ENCODE peak calls at places on chromosomes 16 and 17, in nine cellular contexts. Y is body of pancreas, T is neural crest cell, X is D721Med, S is WTC11, A is fibroblast of lung, W is astrocyte, V is RWPE1, C is cardiac fibroblast. U is an unnamed sample.

GRCh38 chr17:65918450-65918849 is 273.5 kb downstream of the CEP112 start:
- DNase-seq in Y (no peak), W (no peak), T (no peak), S (no peak), V (no peak), X (no peak), C (peak), A (no peak), U (no peak)

GRCh38 chr16:85473909-85474640 is 139.0 kb upstream of the GSE1 start:
- DNase-seq in S (no peak), W (no peak), X (no peak), T (no peak), Y (no peak), A (no peak), V (no peak), C (no peak), U (peak)

GRCh38 chr17:77110006-77110374 is 30.8 kb upstream of the SEC14L1 start:
- DNase-seq in C (peak), T (no peak), Y (no peak), V (no peak), W (peak), S (no peak), A (no peak), X (no peak), U (no peak)

GRCh38 chr17:29390856-29391631 is 881 bp downstream of the TAOK1 start:
- DNase-seq in T (peak), X (no peak), W (no peak), C (peak), V (peak), Y (no peak), A (peak), S (peak), U (no peak)

GRCh38 chr17:63961355-63962207 is 11.1 kb downstream of the SCN4A start:
- DNase-seq in S (peak), W (peak), V (peak), Y (peak), X (no peak), T (peak), A (peak), C (peak), U (peak)

GRCh38 chr17:752002-752619 is at the start of gene GEMIN4:
- DNase-seq in Y (peak), W (peak), S (peak), C (peak), V (peak), X (peak), A (peak), T (peak), U (peak)

GRCh38 chr16:8903004-8903403 is 20.9 kb downstream of the LITAFD start:
- DNase-seq in A (no peak), T (no peak), W (no peak), C (no peak), X (no peak), S (no peak), Y (no peak), V (no peak), U (no peak)

GRCh38 chr16:56352351-56353053 is 72.8 kb downstream of the AMFR start:
- DNase-seq in V (no peak), X (no peak), W (no peak), S (no peak), Y (peak), T (no peak), A (no peak), C (no peak), U (no peak)

GRCh38 chr17:13725286-13725990 is 123.7 kb upstream of the HS3ST3A1 start:
- DNase-seq in T (no peak), X (no peak), Y (no peak), W (peak), S (no peak), A (peak), V (peak), C (peak), U (no peak)

GRCh38 chr17:2402517-2402916 is 1.7 kb upstream of the MNT start:
- DNase-seq in A (no peak), S (no peak), V (no peak), T (no peak), X (no peak), C (no peak), W (no peak), Y (no peak), U (no peak)

GRCh38 chr17:35765086-35765710 is 4.5 kb downstream of the C17orf50 start:
- DNase-seq in W (no peak), C (no peak), X (no peak), Y (no peak), V (no peak), S (no peak), T (no peak), A (no peak), U (no peak)

GRCh38 chr17:2222901-2223616 is 80.5 kb downstream of the SMG6 start:
- DNase-seq in V (no peak), C (peak), T (no peak), W (peak), Y (peak), X (no peak), S (no peak), A (peak), U (no peak)

GRCh38 chr17:29158096-29158495 is 22.1 kb downstream of the MYO18A start:
- DNase-seq in Y (peak), S (no peak), X (no peak), V (no peak), A (no peak), W (no peak), T (no peak), C (no peak), U (no peak)

GRCh38 chr16:69595127-69596036 is 29.6 kb downstream of the NFAT5 start:
- DNase-seq in T (no peak), V (peak), S (no peak), A (peak), W (peak), Y (no peak), C (peak), X (no peak), U (no peak)

GRCh38 chr16:85612801-85613608 is at the start of gene GSE1:
- DNase-seq in C (peak), X (no peak), Y (peak), V (peak), A (peak), T (peak), S (peak), W (peak), U (peak)

DNA sequence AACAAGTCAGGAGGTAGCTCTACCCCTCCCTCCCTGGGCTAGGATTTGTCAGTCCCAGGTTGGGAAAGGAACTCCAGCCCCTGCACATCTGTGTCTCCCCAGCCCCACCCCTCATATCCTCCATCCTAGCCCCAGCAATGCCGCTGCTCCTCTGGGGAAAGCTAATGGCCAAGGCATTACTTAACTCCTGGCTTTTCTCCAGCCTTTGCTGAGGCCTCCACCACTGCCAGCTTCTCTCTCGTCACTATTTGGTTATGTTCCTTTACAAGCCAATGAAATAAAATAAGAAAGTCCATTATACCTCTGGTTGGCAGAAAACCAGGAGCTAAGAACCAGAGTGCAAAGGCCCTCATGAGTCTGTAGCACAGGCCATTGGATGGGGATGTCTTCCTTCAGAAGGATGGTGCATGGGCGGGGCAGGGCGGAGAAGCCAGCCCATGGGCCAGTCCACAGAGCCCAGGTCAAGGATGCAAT is 171.0 kb downstream of the CCDC182 start:
- DNase-seq in C (peak), T (no peak), V (no peak), X (no peak), Y (peak), W (peak), S (no peak), A (peak), U (no peak)
- TF ChIP-seq CTCF in C (no peak), T (no peak), V (no peak), X (no peak), Y (no peak), W (no peak), S (no peak), A (no peak), U (no peak)

GRCh38 chr16:19733551-19733950 is 15.5 kb downstream of the IQCK start:
- DNase-seq in X (no peak), Y (no peak), W (no peak), V (no peak), S (no peak), T (no peak), A (no peak), C (no peak), U (no peak)

GRCh38 chr16:19737306-19737975 is 19.4 kb downstream of the IQCK start:
- DNase-seq in V (no peak), X (no peak), W (no peak), Y (no peak), C (no peak), T (no peak), S (no peak), A (no peak), U (no peak)

GRCh38 chr16:19735074-19735867 is 17.2 kb downstream of the IQCK start:
- DNase-seq in V (no peak), Y (no peak), W (no peak), X (no peak), S (no peak), A (no peak), T (no peak), C (no peak), U (no peak)
- TF ChIP-seq CTCF in V (no peak), Y (no peak), W (no peak), X (no peak), S (no peak), A (no peak), T (no peak), C (no peak), U (no peak)

GRCh38 chr16:87062569-87063442 is 254.4 kb downstream of the C16orf95 start:
- DNase-seq in V (peak), Y (peak), S (peak), W (peak), C (peak), A (peak), T (peak), X (no peak), U (peak)

GRCh38 chr16:87058728-87059250 is 258.4 kb downstream of the C16orf95 start:
- DNase-seq in Y (no peak), A (no peak), T (no peak), S (no peak), X (no peak), V (no peak), C (no peak), W (no peak), U (no peak)

GRCh38 chr16:87061521-87061920 is 255.7 kb downstream of the C16orf95 start:
- DNase-seq in C (no peak), W (no peak), S (no peak), V (no peak), A (peak), Y (no peak), X (no peak), T (no peak), U (no peak)

GRCh38 chr16:87057951-87058560 is 259.1 kb downstream of the C16orf95 start:
- DNase-seq in W (no peak), X (no peak), Y (no peak), S (no peak), C (no peak), T (no peak), A (no peak), V (no peak), U (no peak)

DNA sequence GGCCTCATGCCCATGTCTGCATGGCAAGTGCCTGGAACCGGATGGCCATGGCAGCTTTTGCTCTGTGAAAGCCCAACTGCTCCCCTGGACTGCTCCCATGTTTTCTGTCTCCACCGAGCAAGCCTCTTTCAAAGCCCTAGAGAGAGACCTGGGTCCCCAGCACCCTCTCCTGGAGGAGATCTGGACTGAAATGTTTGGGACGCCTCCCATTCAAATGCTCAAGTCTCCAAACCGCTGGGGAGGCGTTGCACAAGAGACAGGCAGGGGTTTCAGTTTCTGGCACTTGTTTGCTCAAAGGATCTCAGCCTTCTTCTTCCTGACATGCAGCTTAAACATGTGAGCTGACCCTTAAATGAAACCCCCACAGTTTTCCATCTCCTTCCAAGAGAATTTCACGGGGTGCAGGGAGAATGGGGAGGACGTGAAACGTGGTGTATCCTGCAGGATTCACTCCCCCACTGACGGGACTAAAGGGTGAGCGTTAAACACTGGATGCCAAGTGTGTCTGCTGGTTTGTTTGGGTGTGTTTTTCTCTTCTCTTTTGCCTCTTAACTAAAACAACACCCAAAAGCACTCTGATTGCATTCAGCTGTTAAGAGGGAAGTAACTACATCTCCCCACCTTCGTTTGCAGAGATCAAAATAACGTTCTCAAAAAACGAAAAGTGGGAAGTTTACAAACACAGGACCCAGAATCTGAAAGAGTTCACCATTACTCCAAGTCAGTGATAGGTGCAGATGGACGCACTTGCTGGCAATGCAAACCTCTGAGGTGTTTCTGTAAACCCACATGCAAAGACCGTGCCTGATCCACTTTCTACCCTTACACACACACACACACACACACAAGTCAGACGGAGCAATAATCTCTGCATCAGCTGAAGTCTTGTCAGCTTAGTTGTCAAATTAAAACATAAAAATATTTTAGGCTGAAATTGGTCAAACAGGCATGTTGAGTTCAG is 256.9 kb downstream of the C16orf95 start:
- DNase-seq in Y (no peak), V (no peak), A (peak), S (no peak), T (no peak), X (no peak), W (peak), C (peak), U (no peak)
- TF ChIP-seq CTCF in Y (no peak), V (no peak), A (peak), S (no peak), T (no peak), X (no peak), W (no peak), C (peak), U (no peak)

DNA sequence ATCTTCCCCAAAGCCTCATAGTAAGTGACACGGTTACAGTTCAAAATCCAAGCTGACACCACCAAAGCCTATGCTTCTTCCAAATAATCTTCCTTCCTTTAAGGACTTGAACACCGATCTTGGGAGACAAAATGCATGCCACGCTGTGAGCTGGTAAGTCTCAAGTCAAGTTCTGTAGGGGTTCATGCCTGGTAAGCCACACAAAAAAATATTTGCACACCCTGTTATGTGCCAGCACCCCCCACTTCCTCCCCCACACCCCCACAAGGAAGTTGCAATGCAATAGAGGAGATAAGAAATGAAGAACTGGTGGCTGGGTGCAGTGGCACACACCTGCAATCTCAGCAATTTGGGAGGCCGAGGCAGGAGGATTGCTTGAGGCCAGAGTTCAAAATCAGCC is 5.6 kb downstream of the NOG start:
- DNase-seq in A (no peak), T (no peak), X (no peak), W (no peak), C (no peak), Y (no peak), S (no peak), V (no peak), U (no peak)
- TF ChIP-seq CTCF in A (no peak), T (no peak), X (no peak), W (no peak), C (no peak), Y (no peak), S (no peak), V (no peak), U (no peak)

GRCh38 chr17:61927211-61928100 is at the start of gene INTS2:
- DNase-seq in Y (peak), C (peak), X (peak), A (peak), S (peak), W (peak), T (peak), V (peak), U (peak)
- TF ChIP-seq CTCF in Y (no peak), C (no peak), X (no peak), A (no peak), S (no peak), W (no peak), T (no peak), V (no peak), U (no peak)

GRCh38 chr17:57740225-57740528 is 4.9 kb downstream of the CCDC182 start:
- DNase-seq in T (no peak), V (no peak), A (no peak), S (no peak), W (no peak), X (no peak), Y (no peak), C (no peak), U (no peak)

GRCh38 chr17:57737450-57737849 is 7.6 kb downstream of the CCDC182 start:
- DNase-seq in A (no peak), X (no peak), S (no peak), C (no peak), T (no peak), W (no peak), Y (no peak), V (no peak), U (no peak)

GRCh38 chr17:57735230-57735629 is 9.9 kb downstream of the CCDC182 start:
- DNase-seq in A (no peak), V (no peak), C (no peak), W (no peak), X (no peak), S (no peak), Y (no peak), T (no peak), U (no peak)

GRCh38 chr17:57735707-57736106 is 9.4 kb downstream of the CCDC182 start:
- DNase-seq in Y (no peak), V (peak), X (no peak), S (peak), C (no peak), T (no peak), A (no peak), W (no peak), U (no peak)

DNA sequence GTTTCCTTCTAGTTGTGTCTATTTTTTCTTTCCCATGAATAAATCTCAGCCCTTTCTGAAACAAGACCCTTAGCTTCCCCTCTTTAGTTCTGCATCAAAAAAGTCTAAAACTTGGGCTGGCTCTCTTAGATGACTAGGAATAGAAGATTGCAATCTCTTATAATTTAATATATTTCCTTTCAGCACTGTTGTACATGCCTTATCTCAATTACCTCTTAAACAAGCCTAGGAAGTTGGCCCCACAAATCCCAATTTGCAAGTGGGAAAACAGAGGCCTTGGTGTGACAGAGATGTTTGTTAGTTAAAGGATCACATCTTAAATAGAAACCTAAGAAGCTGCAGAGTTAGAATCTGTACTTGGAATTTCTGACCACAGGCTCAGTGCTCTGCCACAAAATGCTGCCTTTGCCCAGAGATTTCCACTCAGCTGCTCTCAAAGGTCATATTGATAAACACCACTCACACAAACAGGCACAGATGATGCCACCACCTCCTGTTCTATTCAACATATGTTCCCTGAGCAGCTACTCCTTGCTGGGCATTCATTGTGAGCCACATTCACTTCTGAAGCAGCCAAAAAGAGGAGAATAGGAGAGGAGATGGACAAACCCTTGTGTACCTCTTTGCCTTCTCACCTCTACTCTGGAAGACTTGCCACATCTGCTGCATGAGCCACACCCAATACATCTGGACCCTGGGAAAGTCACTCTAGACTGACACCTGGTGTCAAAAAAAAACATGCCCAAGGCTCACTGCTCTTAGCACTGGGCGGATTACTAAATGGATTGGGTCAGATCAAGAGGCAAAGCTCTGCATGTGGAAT is 5.5 kb downstream of the CCDC182 start:
- DNase-seq in V (peak), A (peak), Y (no peak), X (peak), S (no peak), C (peak), W (no peak), T (no peak), U (no peak)
- TF ChIP-seq CTCF in V (peak), A (no peak), Y (no peak), X (peak), S (no peak), C (peak), W (peak), T (peak), U (peak)